ENCODE peak calls at places on chromosomes 2 and 18, in six cellular contexts. One of them, this sample, is unnamed.

GRCh38 chr18:50190926-50191325 is 4.0 kb downstream of the MYO5B start:
- DNase-seq in NCI-H510A treated with DMSO at 0.1 percent for 48 hours: no peak
- DNase-seq in psoas muscle: no peak
- DNase-seq in stimulated activated CD4-positive, alpha-beta T cell treated with anti-CD3 and anti-CD28 coated beads, Interleukin-12 subunit alpha, Interleukin-12 subunit beta, amount 100 ng/mL, for 4 hours: no peak
- DNase-seq in RWPE1: no peak
- DNase-seq in CD8-positive, alpha-beta T cell: no peak
- DNase-seq in this sample: no peak

GRCh38 chr2:51441786-51442185 is 409.9 kb upstream of the NRXN1 start:
- DNase-seq in NCI-H510A treated with DMSO at 0.1 percent for 48 hours: no peak
- DNase-seq in psoas muscle: no peak
- DNase-seq in stimulated activated CD4-positive, alpha-beta T cell treated with anti-CD3 and anti-CD28 coated beads, Interleukin-12 subunit alpha, Interleukin-12 subunit beta, amount 100 ng/mL, for 4 hours: no peak
- DNase-seq in RWPE1: no peak
- DNase-seq in CD8-positive, alpha-beta T cell: no peak
- DNase-seq in this sample: no peak

GRCh38 chr18:48839819-48840490 is 110.8 kb downstream of the SMAD7 start:
- DNase-seq in NCI-H510A treated with DMSO at 0.1 percent for 48 hours: no peak
- DNase-seq in psoas muscle: peak
- DNase-seq in stimulated activated CD4-positive, alpha-beta T cell treated with anti-CD3 and anti-CD28 coated beads, Interleukin-12 subunit alpha, Interleukin-12 subunit beta, amount 100 ng/mL, for 4 hours: no peak
- DNase-seq in RWPE1: no peak
- DNase-seq in CD8-positive, alpha-beta T cell: no peak
- DNase-seq in this sample: no peak

GRCh38 chr2:141062443-141062842 is 1068.4 kb downstream of the LRP1B start:
- DNase-seq in NCI-H510A treated with DMSO at 0.1 percent for 48 hours: no peak
- DNase-seq in psoas muscle: no peak
- DNase-seq in stimulated activated CD4-positive, alpha-beta T cell treated with anti-CD3 and anti-CD28 coated beads, Interleukin-12 subunit alpha, Interleukin-12 subunit beta, amount 100 ng/mL, for 4 hours: no peak
- DNase-seq in RWPE1: no peak
- DNase-seq in CD8-positive, alpha-beta T cell: no peak
- DNase-seq in this sample: no peak

GRCh38 chr2:215601990-215602721 is 166.3 kb upstream of the FN1 start:
- DNase-seq in NCI-H510A treated with DMSO at 0.1 percent for 48 hours: no peak
- DNase-seq in psoas muscle: no peak
- DNase-seq in stimulated activated CD4-positive, alpha-beta T cell treated with anti-CD3 and anti-CD28 coated beads, Interleukin-12 subunit alpha, Interleukin-12 subunit beta, amount 100 ng/mL, for 4 hours: no peak
- DNase-seq in RWPE1: no peak
- DNase-seq in CD8-positive, alpha-beta T cell: no peak
- DNase-seq in this sample: no peak

GRCh38 chr18:79874553-79875530 is 76.6 kb downstream of the SLC66A2 start:
- DNase-seq in NCI-H510A treated with DMSO at 0.1 percent for 48 hours: no peak
- DNase-seq in psoas muscle: peak
- DNase-seq in stimulated activated CD4-positive, alpha-beta T cell treated with anti-CD3 and anti-CD28 coated beads, Interleukin-12 subunit alpha, Interleukin-12 subunit beta, amount 100 ng/mL, for 4 hours: no peak
- DNase-seq in RWPE1: no peak
- DNase-seq in CD8-positive, alpha-beta T cell: peak
- DNase-seq in this sample: no peak

GRCh38 chr18:67408240-67408639 is 108.3 kb downstream of the DSEL start:
- DNase-seq in NCI-H510A treated with DMSO at 0.1 percent for 48 hours: no peak
- DNase-seq in psoas muscle: no peak
- DNase-seq in stimulated activated CD4-positive, alpha-beta T cell treated with anti-CD3 and anti-CD28 coated beads, Interleukin-12 subunit alpha, Interleukin-12 subunit beta, amount 100 ng/mL, for 4 hours: no peak
- DNase-seq in RWPE1: no peak
- DNase-seq in CD8-positive, alpha-beta T cell: no peak
- DNase-seq in this sample: no peak

GRCh38 chr2:85647823-85648526 is 20.0 kb downstream of the SFTPB start:
- DNase-seq in NCI-H510A treated with DMSO at 0.1 percent for 48 hours: no peak
- DNase-seq in psoas muscle: no peak
- DNase-seq in stimulated activated CD4-positive, alpha-beta T cell treated with anti-CD3 and anti-CD28 coated beads, Interleukin-12 subunit alpha, Interleukin-12 subunit beta, amount 100 ng/mL, for 4 hours: no peak
- DNase-seq in RWPE1: no peak
- DNase-seq in CD8-positive, alpha-beta T cell: no peak
- DNase-seq in this sample: no peak

GRCh38 chr2:216991563-216991962 is 131.7 kb upstream of the TNP1 start:
- DNase-seq in NCI-H510A treated with DMSO at 0.1 percent for 48 hours: no peak
- DNase-seq in psoas muscle: peak
- DNase-seq in stimulated activated CD4-positive, alpha-beta T cell treated with anti-CD3 and anti-CD28 coated beads, Interleukin-12 subunit alpha, Interleukin-12 subunit beta, amount 100 ng/mL, for 4 hours: no peak
- DNase-seq in RWPE1: no peak
- DNase-seq in CD8-positive, alpha-beta T cell: no peak
- DNase-seq in this sample: peak

GRCh38 chr2:103232882-103233281 is 471.1 kb downstream of the TMEM182 start:
- DNase-seq in NCI-H510A treated with DMSO at 0.1 percent for 48 hours: no peak
- DNase-seq in psoas muscle: no peak
- DNase-seq in stimulated activated CD4-positive, alpha-beta T cell treated with anti-CD3 and anti-CD28 coated beads, Interleukin-12 subunit alpha, Interleukin-12 subunit beta, amount 100 ng/mL, for 4 hours: no peak
- DNase-seq in RWPE1: no peak
- DNase-seq in CD8-positive, alpha-beta T cell: no peak
- DNase-seq in this sample: no peak

GRCh38 chr2:74843371-74844298 is 9.7 kb downstream of the HK2 start:
- DNase-seq in NCI-H510A treated with DMSO at 0.1 percent for 48 hours: no peak
- DNase-seq in psoas muscle: no peak
- DNase-seq in stimulated activated CD4-positive, alpha-beta T cell treated with anti-CD3 and anti-CD28 coated beads, Interleukin-12 subunit alpha, Interleukin-12 subunit beta, amount 100 ng/mL, for 4 hours: no peak
- DNase-seq in RWPE1: no peak
- DNase-seq in CD8-positive, alpha-beta T cell: no peak
- DNase-seq in this sample: peak

GRCh38 chr2:231260442-231260841 is 62.0 kb downstream of the ARMC9 start:
- DNase-seq in NCI-H510A treated with DMSO at 0.1 percent for 48 hours: no peak
- DNase-seq in psoas muscle: no peak
- DNase-seq in stimulated activated CD4-positive, alpha-beta T cell treated with anti-CD3 and anti-CD28 coated beads, Interleukin-12 subunit alpha, Interleukin-12 subunit beta, amount 100 ng/mL, for 4 hours: no peak
- DNase-seq in RWPE1: peak
- DNase-seq in CD8-positive, alpha-beta T cell: no peak
- DNase-seq in this sample: no peak

GRCh38 chr18:55457028-55457427 is 131.0 kb downstream of the TCF4 start:
- DNase-seq in NCI-H510A treated with DMSO at 0.1 percent for 48 hours: no peak
- DNase-seq in psoas muscle: no peak
- DNase-seq in stimulated activated CD4-positive, alpha-beta T cell treated with anti-CD3 and anti-CD28 coated beads, Interleukin-12 subunit alpha, Interleukin-12 subunit beta, amount 100 ng/mL, for 4 hours: no peak
- DNase-seq in RWPE1: no peak
- DNase-seq in CD8-positive, alpha-beta T cell: no peak
- DNase-seq in this sample: no peak

GRCh38 chr2:88209526-88210131 is 39.5 kb downstream of the THNSL2 start:
- DNase-seq in NCI-H510A treated with DMSO at 0.1 percent for 48 hours: no peak
- DNase-seq in psoas muscle: no peak
- DNase-seq in stimulated activated CD4-positive, alpha-beta T cell treated with anti-CD3 and anti-CD28 coated beads, Interleukin-12 subunit alpha, Interleukin-12 subunit beta, amount 100 ng/mL, for 4 hours: no peak
- DNase-seq in RWPE1: no peak
- DNase-seq in CD8-positive, alpha-beta T cell: no peak
- DNase-seq in this sample: no peak

GRCh38 chr2:168521342-168521741 is 65.3 kb downstream of the CERS6 start:
- DNase-seq in NCI-H510A treated with DMSO at 0.1 percent for 48 hours: no peak
- DNase-seq in psoas muscle: peak
- DNase-seq in stimulated activated CD4-positive, alpha-beta T cell treated with anti-CD3 and anti-CD28 coated beads, Interleukin-12 subunit alpha, Interleukin-12 subunit beta, amount 100 ng/mL, for 4 hours: no peak
- DNase-seq in RWPE1: no peak
- DNase-seq in CD8-positive, alpha-beta T cell: no peak
- DNase-seq in this sample: no peak

GRCh38 chr2:139825726-139826125 is 1045.5 kb upstream of the NXPH2 start:
- DNase-seq in NCI-H510A treated with DMSO at 0.1 percent for 48 hours: no peak
- DNase-seq in psoas muscle: no peak
- DNase-seq in stimulated activated CD4-positive, alpha-beta T cell treated with anti-CD3 and anti-CD28 coated beads, Interleukin-12 subunit alpha, Interleukin-12 subunit beta, amount 100 ng/mL, for 4 hours: no peak
- DNase-seq in RWPE1: no peak
- DNase-seq in CD8-positive, alpha-beta T cell: no peak
- DNase-seq in this sample: no peak

GRCh38 chr2:85106489-85107180 is 26.6 kb upstream of the TCF7L1 start:
- DNase-seq in NCI-H510A treated with DMSO at 0.1 percent for 48 hours: no peak
- DNase-seq in psoas muscle: no peak
- DNase-seq in stimulated activated CD4-positive, alpha-beta T cell treated with anti-CD3 and anti-CD28 coated beads, Interleukin-12 subunit alpha, Interleukin-12 subunit beta, amount 100 ng/mL, for 4 hours: no peak
- DNase-seq in RWPE1: peak
- DNase-seq in CD8-positive, alpha-beta T cell: no peak
- DNase-seq in this sample: no peak

GRCh38 chr2:69514406-69514805 is 77.2 kb upstream of the NFU1 start:
- DNase-seq in NCI-H510A treated with DMSO at 0.1 percent for 48 hours: no peak
- DNase-seq in psoas muscle: no peak
- DNase-seq in stimulated activated CD4-positive, alpha-beta T cell treated with anti-CD3 and anti-CD28 coated beads, Interleukin-12 subunit alpha, Interleukin-12 subunit beta, amount 100 ng/mL, for 4 hours: no peak
- DNase-seq in RWPE1: no peak
- DNase-seq in CD8-positive, alpha-beta T cell: no peak
- DNase-seq in this sample: no peak

This sample was measured in Karpas-422.